ENCODE peak calls at places on chromosomes 1 and 21, in eight cellular contexts. G is tibial nerve; P is iPS DF 6.9; D is CD8-positive, alpha-beta T cell; W is fibroblast of lung; J is AG04450; U is transverse colon; C is substantia nigra. S is an unnamed sample.

GRCh38 chr1:25905680-25906643 is at the start of gene STMN1:
- DNase-seq in P (peak), G (peak), J (peak), W (peak), C (peak), U (peak), D (peak), S (no peak)

GRCh38 chr1:13430495-13430894 is 20.2 kb downstream of the PRAMEF20 start:
- DNase-seq in G (no peak), C (no peak), W (no peak), P (no peak), J (no peak), U (no peak), D (no peak), S (no peak)

GRCh38 chr21:15206514-15206913 is 141.7 kb upstream of the NRIP1 start:
- DNase-seq in C (no peak), J (no peak), P (no peak), U (no peak), G (no peak), W (no peak), D (no peak), S (no peak)

GRCh38 chr1:16053781-16054502 is 10.4 kb downstream of the CLCNKB start:
- DNase-seq in G (no peak), J (no peak), U (no peak), D (no peak), C (no peak), P (no peak), W (no peak), S (no peak)

GRCh38 chr1:173409613-173410012 is 67.5 kb upstream of the PRDX6 start:
- DNase-seq in P (no peak), D (peak), W (peak), G (no peak), J (no peak), C (peak), U (peak), S (no peak)

GRCh38 chr1:78833491-78833890 is 173.0 kb downstream of the ADGRL4 start:
- DNase-seq in J (no peak), W (peak), C (no peak), G (no peak), D (no peak), P (no peak), U (no peak), S (peak)

GRCh38 chr1:121546830-121547680 is 362.3 kb downstream of the SRGAP2C start:
- DNase-seq in P (no peak), W (peak), U (no peak), C (no peak), J (no peak), D (no peak), G (no peak), S (peak)

GRCh38 chr1:162023547-162024501 is at the start of gene OLFML2B:
- DNase-seq in W (peak), C (peak), U (peak), J (peak), D (peak), P (peak), G (peak), S (peak)

GRCh38 chr1:99661780-99662179 is 15.9 kb downstream of the PALMD start:
- DNase-seq in P (no peak), W (no peak), G (no peak), U (no peak), C (no peak), J (no peak), D (no peak), S (no peak)

GRCh38 chr1:23914921-23915320 is 1.8 kb upstream of the CNR2 start:
- DNase-seq in W (no peak), C (no peak), U (no peak), D (no peak), J (no peak), G (no peak), P (no peak), S (no peak)

GRCh38 chr21:25573409-25574206 is 33.7 kb downstream of the MRPL39 start:
- DNase-seq in J (peak), U (no peak), C (no peak), P (no peak), D (peak), G (no peak), W (peak), S (peak)

GRCh38 chr1:162626733-162627132 is 5.5 kb upstream of the DDR2 start:
- DNase-seq in J (no peak), D (no peak), P (no peak), C (no peak), W (no peak), U (no peak), G (no peak), S (no peak)

GRCh38 chr1:81549588-81550127 is 251.1 kb upstream of the ADGRL2 start:
- DNase-seq in C (no peak), W (peak), U (no peak), D (no peak), P (peak), J (peak), G (no peak), S (peak)

GRCh38 chr1:222769968-222770620 is 33.1 kb downstream of the FAM177B start:
- DNase-seq in G (no peak), C (no peak), U (no peak), J (no peak), P (no peak), D (no peak), W (peak), S (no peak)

GRCh38 chr1:168333562-168334256 is 53.0 kb downstream of the TBX19 start:
- DNase-seq in C (no peak), U (no peak), J (no peak), D (no peak), W (no peak), G (no peak), P (no peak), S (no peak)

GRCh38 chr1:178867670-178868069 is 3.2 kb downstream of the ANGPTL1 start:
- DNase-seq in P (no peak), J (no peak), G (no peak), C (no peak), W (no peak), U (no peak), D (no peak), S (no peak)
- H3K27ac ChIP-seq in P (no peak), J (no peak), G (peak), C (no peak), W (peak), U (peak), D (no peak), S (no peak)

GRCh38 chr1:94980909-94981252 is 54.0 kb upstream of the CNN3 start:
- DNase-seq in P (no peak), W (no peak), J (no peak), D (no peak), U (no peak), G (no peak), C (no peak), S (no peak)
- H3K27ac ChIP-seq in P (no peak), W (no peak), J (peak), D (no peak), U (peak), G (no peak), C (no peak), S (no peak)

GRCh38 chr1:18919174-18919905 is 17.0 kb upstream of the ALDH4A1 start:
- DNase-seq in U (no peak), W (no peak), G (no peak), D (no peak), C (no peak), P (no peak), J (no peak), S (no peak)

GRCh38 chr1:18922319-18922726 is 20.0 kb upstream of the ALDH4A1 start:
- DNase-seq in D (no peak), W (peak), J (peak), G (peak), C (peak), P (no peak), U (peak), S (no peak)

GRCh38 chr1:18919949-18920348 is 17.6 kb upstream of the ALDH4A1 start:
- DNase-seq in P (no peak), W (no peak), G (no peak), U (no peak), C (no peak), J (no peak), D (no peak), S (no peak)

GRCh38 chr1:18921506-18922251 is 19.3 kb upstream of the ALDH4A1 start:
- DNase-seq in G (no peak), J (no peak), W (no peak), U (no peak), P (no peak), D (no peak), C (no peak), S (no peak)

DNA sequence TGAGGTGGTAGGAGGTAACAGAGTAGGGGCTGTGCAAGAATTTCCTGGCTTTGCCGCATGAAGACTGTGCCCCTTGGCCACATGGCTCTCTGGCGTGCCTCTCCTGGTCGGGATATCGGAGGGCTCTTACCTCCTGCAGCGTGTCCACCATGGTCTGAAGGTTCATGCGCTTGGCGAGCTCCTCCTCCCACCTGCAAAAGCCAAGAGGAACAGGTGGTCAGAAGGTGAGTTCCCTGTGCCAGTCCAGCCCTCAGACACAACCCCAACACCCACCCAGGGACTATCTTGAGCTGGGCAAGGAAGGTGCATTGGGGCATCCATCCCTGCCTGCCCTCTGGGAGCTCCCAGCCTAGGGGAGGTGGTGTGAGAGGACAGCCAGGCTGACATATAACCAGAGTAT is 18.6 kb upstream of the ALDH4A1 start:
- DNase-seq in U (no peak), P (no peak), C (no peak), D (no peak), J (no peak), W (no peak), G (no peak), S (no peak)
- H3K27ac ChIP-seq in U (no peak), P (no peak), C (peak), D (no peak), J (no peak), W (no peak), G (no peak), S (no peak)

GRCh38 chr1:116972676-116973035 is 28.9 kb upstream of the CD101 start:
- DNase-seq in P (no peak), G (no peak), J (no peak), U (no peak), C (no peak), D (no peak), W (peak), S (no peak)

GRCh38 chr1:116968724-116969123 is 32.8 kb upstream of the CD101 start:
- DNase-seq in D (no peak), G (no peak), C (no peak), W (no peak), U (no peak), P (no peak), J (no peak), S (no peak)

GRCh38 chr1:116971481-116971880 is 30.1 kb upstream of the CD101 start:
- DNase-seq in C (no peak), J (no peak), P (no peak), W (peak), D (no peak), G (no peak), U (no peak), S (no peak)

GRCh38 chr1:116966791-116967190 is 34.8 kb upstream of the CD101 start:
- DNase-seq in G (no peak), P (no peak), J (no peak), W (peak), C (no peak), D (no peak), U (no peak), S (no peak)

GRCh38 chr1:116971965-116972675 is 29.4 kb upstream of the CD101 start:
- DNase-seq in U (no peak), G (no peak), P (no peak), J (no peak), C (no peak), W (peak), D (no peak), S (no peak)
- H3K27ac ChIP-seq in U (peak), G (no peak), P (no peak), J (no peak), C (no peak), W (no peak), D (no peak), S (no peak)

GRCh38 chr1:64182207-64182606 is 21.2 kb upstream of the UBE2U start:
- DNase-seq in J (no peak), W (no peak), U (no peak), D (no peak), G (no peak), P (no peak), C (no peak), S (no peak)
- H3K27ac ChIP-seq in J (no peak), W (no peak), U (no peak), D (no peak), G (no peak), P (no peak), C (no peak), S (no peak)

GRCh38 chr1:225962440-225962975 is 21.5 kb upstream of the LEFTY2 start:
- DNase-seq in C (peak), U (peak), J (no peak), D (peak), G (no peak), P (no peak), W (no peak), S (no peak)
- H3K27ac ChIP-seq in C (no peak), U (no peak), J (no peak), D (no peak), G (no peak), P (no peak), W (no peak), S (no peak)

GRCh38 chr21:45287438-45288391 is at the start of gene POFUT2:
- DNase-seq in U (peak), P (peak), C (peak), G (peak), W (peak), J (peak), D (peak), S (no peak)
- H3K27ac ChIP-seq in U (peak), P (no peak), C (peak), G (peak), W (peak), J (no peak), D (peak), S (peak)

S was measured in Panc1.